ENCODE peak calls at places on chromosomes 1 and 21, in eight cellular contexts. One of them, this sample, is unnamed.

GRCh38 chr1:114956570-114956969 is 73.1 kb upstream of the TSHB start:
- DNase-seq in GM13976: no peak
- DNase-seq in HEK293T: peak; percentile 33
- DNase-seq in stimulated activated CD4-positive, alpha-beta T cell treated with anti-CD3 and anti-CD28 coated beads, Interleukin-1b, Interleukin-23, amount 100 ng/mL, for 1 hour: no peak
- DNase-seq in Calu3: peak; percentile 3
- DNase-seq in NCI-H2081: no peak
- DNase-seq in A549: no peak
- DNase-seq in stimulated activated CD8-positive, alpha-beta memory T cell treated with anti-CD3 and anti-CD28 coated beads, Interleukin-2, amount 100 ng/mL, for 48 hours: no peak
- DNase-seq in this sample: no peak

GRCh38 chr1:234111458-234112142 is 207.1 kb downstream of the SLC35F3 start:
- DNase-seq in GM13976: no peak
- DNase-seq in stimulated activated CD8-positive, alpha-beta memory T cell treated with anti-CD3 and anti-CD28 coated beads, Interleukin-2, amount 100 ng/mL, for 48 hours: no peak
- DNase-seq in Calu3: peak; percentile 68
- DNase-seq in HEK293T: peak; percentile 56
- DNase-seq in A549: peak; percentile 75
- DNase-seq in NCI-H2081: no peak
- DNase-seq in stimulated activated CD4-positive, alpha-beta T cell treated with anti-CD3 and anti-CD28 coated beads, Interleukin-1b, Interleukin-23, amount 100 ng/mL, for 1 hour: no peak
- DNase-seq in this sample: no peak

GRCh38 chr1:61053712-61054608 is 28.4 kb upstream of the NFIA start:
- DNase-seq in stimulated activated CD4-positive, alpha-beta T cell treated with anti-CD3 and anti-CD28 coated beads, Interleukin-1b, Interleukin-23, amount 100 ng/mL, for 1 hour: no peak
- DNase-seq in GM13976: no peak
- DNase-seq in NCI-H2081: no peak
- DNase-seq in A549: no peak
- DNase-seq in Calu3: no peak
- DNase-seq in stimulated activated CD8-positive, alpha-beta memory T cell treated with anti-CD3 and anti-CD28 coated beads, Interleukin-2, amount 100 ng/mL, for 48 hours: no peak
- DNase-seq in HEK293T: no peak
- DNase-seq in this sample: peak; percentile 68

GRCh38 chr1:32801096-32801713 is 16.0 kb downstream of the YARS1 start:
- DNase-seq in HEK293T: no peak
- DNase-seq in A549: no peak
- DNase-seq in Calu3: no peak
- DNase-seq in stimulated activated CD4-positive, alpha-beta T cell treated with anti-CD3 and anti-CD28 coated beads, Interleukin-1b, Interleukin-23, amount 100 ng/mL, for 1 hour: no peak
- DNase-seq in NCI-H2081: no peak
- DNase-seq in GM13976: no peak
- DNase-seq in stimulated activated CD8-positive, alpha-beta memory T cell treated with anti-CD3 and anti-CD28 coated beads, Interleukin-2, amount 100 ng/mL, for 48 hours: no peak
- DNase-seq in this sample: no peak

GRCh38 chr1:186974774-186975181 is 146.0 kb downstream of the PLA2G4A start:
- DNase-seq in NCI-H2081: no peak
- DNase-seq in GM13976: no peak
- DNase-seq in HEK293T: no peak
- DNase-seq in Calu3: no peak
- DNase-seq in stimulated activated CD8-positive, alpha-beta memory T cell treated with anti-CD3 and anti-CD28 coated beads, Interleukin-2, amount 100 ng/mL, for 48 hours: no peak
- DNase-seq in stimulated activated CD4-positive, alpha-beta T cell treated with anti-CD3 and anti-CD28 coated beads, Interleukin-1b, Interleukin-23, amount 100 ng/mL, for 1 hour: no peak
- DNase-seq in A549: peak; percentile 3
- DNase-seq in this sample: no peak

GRCh38 chr1:152457561-152457960 is 43.5 kb upstream of the CRNN start:
- DNase-seq in NCI-H2081: no peak
- DNase-seq in GM13976: no peak
- DNase-seq in stimulated activated CD4-positive, alpha-beta T cell treated with anti-CD3 and anti-CD28 coated beads, Interleukin-1b, Interleukin-23, amount 100 ng/mL, for 1 hour: no peak
- DNase-seq in HEK293T: no peak
- DNase-seq in Calu3: no peak
- DNase-seq in A549: no peak
- DNase-seq in stimulated activated CD8-positive, alpha-beta memory T cell treated with anti-CD3 and anti-CD28 coated beads, Interleukin-2, amount 100 ng/mL, for 48 hours: no peak
- DNase-seq in this sample: no peak

GRCh38 chr1:31878018-31878417 is 60.1 kb downstream of the PTP4A2 start:
- DNase-seq in stimulated activated CD4-positive, alpha-beta T cell treated with anti-CD3 and anti-CD28 coated beads, Interleukin-1b, Interleukin-23, amount 100 ng/mL, for 1 hour: no peak
- DNase-seq in Calu3: no peak
- DNase-seq in NCI-H2081: no peak
- DNase-seq in A549: no peak
- DNase-seq in GM13976: peak; percentile 35
- DNase-seq in stimulated activated CD8-positive, alpha-beta memory T cell treated with anti-CD3 and anti-CD28 coated beads, Interleukin-2, amount 100 ng/mL, for 48 hours: no peak
- DNase-seq in HEK293T: no peak
- DNase-seq in this sample: no peak

GRCh38 chr1:13469343-13469742 is 44.5 kb downstream of the LRRC38 start:
- DNase-seq in NCI-H2081: no peak
- DNase-seq in GM13976: peak; percentile 54
- DNase-seq in Calu3: no peak
- DNase-seq in A549: peak; percentile 10
- DNase-seq in stimulated activated CD4-positive, alpha-beta T cell treated with anti-CD3 and anti-CD28 coated beads, Interleukin-1b, Interleukin-23, amount 100 ng/mL, for 1 hour: no peak
- DNase-seq in HEK293T: peak; percentile 42
- DNase-seq in stimulated activated CD8-positive, alpha-beta memory T cell treated with anti-CD3 and anti-CD28 coated beads, Interleukin-2, amount 100 ng/mL, for 48 hours: no peak
- DNase-seq in this sample: no peak

GRCh38 chr1:116324411-116324810 is 48.6 kb upstream of the ATP1A1 start:
- DNase-seq in A549: no peak
- DNase-seq in GM13976: no peak
- DNase-seq in NCI-H2081: no peak
- DNase-seq in HEK293T: no peak
- DNase-seq in stimulated activated CD8-positive, alpha-beta memory T cell treated with anti-CD3 and anti-CD28 coated beads, Interleukin-2, amount 100 ng/mL, for 48 hours: no peak
- DNase-seq in stimulated activated CD4-positive, alpha-beta T cell treated with anti-CD3 and anti-CD28 coated beads, Interleukin-1b, Interleukin-23, amount 100 ng/mL, for 1 hour: no peak
- DNase-seq in Calu3: no peak
- DNase-seq in this sample: no peak

GRCh38 chr1:46517932-46518498 is 28.4 kb downstream of the DMBX1 start:
- DNase-seq in stimulated activated CD8-positive, alpha-beta memory T cell treated with anti-CD3 and anti-CD28 coated beads, Interleukin-2, amount 100 ng/mL, for 48 hours: no peak
- DNase-seq in GM13976: no peak
- DNase-seq in HEK293T: no peak
- DNase-seq in Calu3: peak; percentile 32
- DNase-seq in NCI-H2081: no peak
- DNase-seq in stimulated activated CD4-positive, alpha-beta T cell treated with anti-CD3 and anti-CD28 coated beads, Interleukin-1b, Interleukin-23, amount 100 ng/mL, for 1 hour: no peak
- DNase-seq in A549: no peak
- DNase-seq in this sample: no peak

GRCh38 chr21:45289655-45290515 is 2.2 kb upstream of the POFUT2 start:
- DNase-seq in NCI-H2081: no peak
- DNase-seq in stimulated activated CD4-positive, alpha-beta T cell treated with anti-CD3 and anti-CD28 coated beads, Interleukin-1b, Interleukin-23, amount 100 ng/mL, for 1 hour: no peak
- DNase-seq in GM13976: no peak
- DNase-seq in Calu3: no peak
- DNase-seq in A549: peak; percentile 21
- DNase-seq in stimulated activated CD8-positive, alpha-beta memory T cell treated with anti-CD3 and anti-CD28 coated beads, Interleukin-2, amount 100 ng/mL, for 48 hours: no peak
- DNase-seq in HEK293T: no peak
- DNase-seq in this sample: no peak

GRCh38 chr1:33316601-33317000 is 4.3 kb downstream of the A3GALT2 start:
- DNase-seq in A549: no peak
- DNase-seq in stimulated activated CD4-positive, alpha-beta T cell treated with anti-CD3 and anti-CD28 coated beads, Interleukin-1b, Interleukin-23, amount 100 ng/mL, for 1 hour: no peak
- DNase-seq in NCI-H2081: no peak
- DNase-seq in stimulated activated CD8-positive, alpha-beta memory T cell treated with anti-CD3 and anti-CD28 coated beads, Interleukin-2, amount 100 ng/mL, for 48 hours: no peak
- DNase-seq in Calu3: no peak
- DNase-seq in HEK293T: no peak
- DNase-seq in GM13976: no peak
- DNase-seq in this sample: no peak

GRCh38 chr1:164780863-164781262 is 221.9 kb downstream of the PBX1 start:
- DNase-seq in HEK293T: no peak
- DNase-seq in Calu3: no peak
- DNase-seq in stimulated activated CD4-positive, alpha-beta T cell treated with anti-CD3 and anti-CD28 coated beads, Interleukin-1b, Interleukin-23, amount 100 ng/mL, for 1 hour: no peak
- DNase-seq in NCI-H2081: no peak
- DNase-seq in A549: peak; percentile 34
- DNase-seq in GM13976: no peak
- DNase-seq in stimulated activated CD8-positive, alpha-beta memory T cell treated with anti-CD3 and anti-CD28 coated beads, Interleukin-2, amount 100 ng/mL, for 48 hours: no peak
- DNase-seq in this sample: peak; percentile 82

GRCh38 chr1:202023033-202023433 is 12.6 kb downstream of the ELF3 start:
- DNase-seq in stimulated activated CD4-positive, alpha-beta T cell treated with anti-CD3 and anti-CD28 coated beads, Interleukin-1b, Interleukin-23, amount 100 ng/mL, for 1 hour: no peak
- DNase-seq in HEK293T: no peak
- DNase-seq in stimulated activated CD8-positive, alpha-beta memory T cell treated with anti-CD3 and anti-CD28 coated beads, Interleukin-2, amount 100 ng/mL, for 48 hours: no peak
- DNase-seq in Calu3: peak; percentile 97
- DNase-seq in A549: no peak
- DNase-seq in GM13976: no peak
- DNase-seq in NCI-H2081: peak; percentile 73
- DNase-seq in this sample: no peak

GRCh38 chr1:234856719-234857310 is 246.8 kb upstream of the IRF2BP2 start:
- DNase-seq in stimulated activated CD4-positive, alpha-beta T cell treated with anti-CD3 and anti-CD28 coated beads, Interleukin-1b, Interleukin-23, amount 100 ng/mL, for 1 hour: no peak
- DNase-seq in GM13976: no peak
- DNase-seq in stimulated activated CD8-positive, alpha-beta memory T cell treated with anti-CD3 and anti-CD28 coated beads, Interleukin-2, amount 100 ng/mL, for 48 hours: no peak
- DNase-seq in Calu3: no peak
- DNase-seq in HEK293T: no peak
- DNase-seq in NCI-H2081: no peak
- DNase-seq in A549: no peak
- DNase-seq in this sample: peak; percentile 76

GRCh38 chr1:203556047-203556851 is 62.3 kb downstream of the OPTC start:
- DNase-seq in Calu3: no peak
- DNase-seq in A549: no peak
- DNase-seq in NCI-H2081: no peak
- DNase-seq in HEK293T: no peak
- DNase-seq in stimulated activated CD8-positive, alpha-beta memory T cell treated with anti-CD3 and anti-CD28 coated beads, Interleukin-2, amount 100 ng/mL, for 48 hours: no peak
- DNase-seq in GM13976: peak; percentile 44
- DNase-seq in stimulated activated CD4-positive, alpha-beta T cell treated with anti-CD3 and anti-CD28 coated beads, Interleukin-1b, Interleukin-23, amount 100 ng/mL, for 1 hour: no peak
- DNase-seq in this sample: peak; percentile 91

GRCh38 chr1:86913399-86913895 is 479 bp downstream of the SELENOF start:
- DNase-seq in stimulated activated CD8-positive, alpha-beta memory T cell treated with anti-CD3 and anti-CD28 coated beads, Interleukin-2, amount 100 ng/mL, for 48 hours: peak; percentile 5
- DNase-seq in GM13976: peak; percentile 45
- DNase-seq in Calu3: no peak
- DNase-seq in HEK293T: no peak
- DNase-seq in NCI-H2081: no peak
- DNase-seq in stimulated activated CD4-positive, alpha-beta T cell treated with anti-CD3 and anti-CD28 coated beads, Interleukin-1b, Interleukin-23, amount 100 ng/mL, for 1 hour: no peak
- DNase-seq in A549: no peak
- DNase-seq in this sample: no peak

GRCh38 chr21:35882791-35883240 is 177.5 kb downstream of the SETD4 start:
- DNase-seq in Calu3: no peak
- DNase-seq in stimulated activated CD8-positive, alpha-beta memory T cell treated with anti-CD3 and anti-CD28 coated beads, Interleukin-2, amount 100 ng/mL, for 48 hours: no peak
- DNase-seq in A549: no peak
- DNase-seq in GM13976: no peak
- DNase-seq in HEK293T: no peak
- DNase-seq in NCI-H2081: no peak
- DNase-seq in stimulated activated CD4-positive, alpha-beta T cell treated with anti-CD3 and anti-CD28 coated beads, Interleukin-1b, Interleukin-23, amount 100 ng/mL, for 1 hour: no peak
- DNase-seq in this sample: no peak

GRCh38 chr1:191585095-191585494 is 573.2 kb upstream of the RGS18 start:
- DNase-seq in A549: no peak
- DNase-seq in HEK293T: no peak
- DNase-seq in stimulated activated CD8-positive, alpha-beta memory T cell treated with anti-CD3 and anti-CD28 coated beads, Interleukin-2, amount 100 ng/mL, for 48 hours: no peak
- DNase-seq in NCI-H2081: no peak
- DNase-seq in GM13976: no peak
- DNase-seq in Calu3: no peak
- DNase-seq in stimulated activated CD4-positive, alpha-beta T cell treated with anti-CD3 and anti-CD28 coated beads, Interleukin-1b, Interleukin-23, amount 100 ng/mL, for 1 hour: no peak
- DNase-seq in this sample: no peak

GRCh38 chr1:153612755-153613331 is at the start of gene S100A16:
- DNase-seq in GM13976: peak; percentile 30
- DNase-seq in A549: peak; percentile 92
- DNase-seq in stimulated activated CD4-positive, alpha-beta T cell treated with anti-CD3 and anti-CD28 coated beads, Interleukin-1b, Interleukin-23, amount 100 ng/mL, for 1 hour: no peak
- DNase-seq in Calu3: peak; percentile 88
- DNase-seq in HEK293T: no peak
- DNase-seq in NCI-H2081: no peak
- DNase-seq in stimulated activated CD8-positive, alpha-beta memory T cell treated with anti-CD3 and anti-CD28 coated beads, Interleukin-2, amount 100 ng/mL, for 48 hours: no peak
- DNase-seq in this sample: peak; percentile 93

GRCh38 chr1:28078680-28079626 is 9.5 kb downstream of the EYA3 start:
- DNase-seq in Calu3: peak; percentile 36
- DNase-seq in HEK293T: no peak
- DNase-seq in GM13976: no peak
- DNase-seq in stimulated activated CD4-positive, alpha-beta T cell treated with anti-CD3 and anti-CD28 coated beads, Interleukin-1b, Interleukin-23, amount 100 ng/mL, for 1 hour: no peak
- DNase-seq in stimulated activated CD8-positive, alpha-beta memory T cell treated with anti-CD3 and anti-CD28 coated beads, Interleukin-2, amount 100 ng/mL, for 48 hours: no peak
- DNase-seq in NCI-H2081: no peak
- DNase-seq in A549: no peak
- DNase-seq in this sample: no peak

GRCh38 chr1:185431612-185432011 is 114.6 kb upstream of the IVNS1ABP start:
- DNase-seq in A549: no peak
- DNase-seq in stimulated activated CD4-positive, alpha-beta T cell treated with anti-CD3 and anti-CD28 coated beads, Interleukin-1b, Interleukin-23, amount 100 ng/mL, for 1 hour: no peak
- DNase-seq in GM13976: no peak
- DNase-seq in NCI-H2081: no peak
- DNase-seq in Calu3: no peak
- DNase-seq in stimulated activated CD8-positive, alpha-beta memory T cell treated with anti-CD3 and anti-CD28 coated beads, Interleukin-2, amount 100 ng/mL, for 48 hours: no peak
- DNase-seq in HEK293T: no peak
- DNase-seq in this sample: no peak

GRCh38 chr21:21860888-21861287 is 862.7 kb downstream of the NCAM2 start:
- DNase-seq in A549: no peak
- DNase-seq in NCI-H2081: no peak
- DNase-seq in HEK293T: no peak
- DNase-seq in stimulated activated CD4-positive, alpha-beta T cell treated with anti-CD3 and anti-CD28 coated beads, Interleukin-1b, Interleukin-23, amount 100 ng/mL, for 1 hour: no peak
- DNase-seq in Calu3: no peak
- DNase-seq in stimulated activated CD8-positive, alpha-beta memory T cell treated with anti-CD3 and anti-CD28 coated beads, Interleukin-2, amount 100 ng/mL, for 48 hours: no peak
- DNase-seq in GM13976: peak; percentile 7
- DNase-seq in this sample: no peak

GRCh38 chr21:28337319-28337718 is 655.4 kb downstream of the LTN1 start:
- DNase-seq in GM13976: no peak
- DNase-seq in stimulated activated CD8-positive, alpha-beta memory T cell treated with anti-CD3 and anti-CD28 coated beads, Interleukin-2, amount 100 ng/mL, for 48 hours: no peak
- DNase-seq in Calu3: no peak
- DNase-seq in A549: no peak
- DNase-seq in stimulated activated CD4-positive, alpha-beta T cell treated with anti-CD3 and anti-CD28 coated beads, Interleukin-1b, Interleukin-23, amount 100 ng/mL, for 1 hour: no peak
- DNase-seq in HEK293T: no peak
- DNase-seq in NCI-H2081: no peak
- DNase-seq in this sample: no peak

GRCh38 chr1:50847303-50847702 is 112.8 kb downstream of the FAF1 start:
- DNase-seq in Calu3: no peak
- DNase-seq in A549: no peak
- DNase-seq in HEK293T: no peak
- DNase-seq in GM13976: no peak
- DNase-seq in stimulated activated CD8-positive, alpha-beta memory T cell treated with anti-CD3 and anti-CD28 coated beads, Interleukin-2, amount 100 ng/mL, for 48 hours: no peak
- DNase-seq in NCI-H2081: no peak
- DNase-seq in stimulated activated CD4-positive, alpha-beta T cell treated with anti-CD3 and anti-CD28 coated beads, Interleukin-1b, Interleukin-23, amount 100 ng/mL, for 1 hour: no peak
- DNase-seq in this sample: no peak

GRCh38 chr1:248897412-248898337 is 8.4 kb upstream of the PGBD2 start:
- DNase-seq in stimulated activated CD8-positive, alpha-beta memory T cell treated with anti-CD3 and anti-CD28 coated beads, Interleukin-2, amount 100 ng/mL, for 48 hours: no peak
- DNase-seq in NCI-H2081: no peak
- DNase-seq in A549: no peak
- DNase-seq in GM13976: no peak
- DNase-seq in Calu3: no peak
- DNase-seq in HEK293T: no peak
- DNase-seq in stimulated activated CD4-positive, alpha-beta T cell treated with anti-CD3 and anti-CD28 coated beads, Interleukin-1b, Interleukin-23, amount 100 ng/mL, for 1 hour: no peak
- DNase-seq in this sample: no peak

GRCh38 chr21:45580181-45580575 is 37.9 kb upstream of the SLC19A1 start:
- DNase-seq in stimulated activated CD4-positive, alpha-beta T cell treated with anti-CD3 and anti-CD28 coated beads, Interleukin-1b, Interleukin-23, amount 100 ng/mL, for 1 hour: no peak
- DNase-seq in HEK293T: no peak
- DNase-seq in GM13976: no peak
- DNase-seq in NCI-H2081: no peak
- DNase-seq in Calu3: no peak
- DNase-seq in A549: no peak
- DNase-seq in stimulated activated CD8-positive, alpha-beta memory T cell treated with anti-CD3 and anti-CD28 coated beads, Interleukin-2, amount 100 ng/mL, for 48 hours: no peak
- DNase-seq in this sample: no peak

GRCh38 chr1:109109906-109110305 is 4.0 kb upstream of the ELAPOR1 start:
- DNase-seq in stimulated activated CD8-positive, alpha-beta memory T cell treated with anti-CD3 and anti-CD28 coated beads, Interleukin-2, amount 100 ng/mL, for 48 hours: no peak
- DNase-seq in GM13976: no peak
- DNase-seq in Calu3: no peak
- DNase-seq in A549: no peak
- DNase-seq in stimulated activated CD4-positive, alpha-beta T cell treated with anti-CD3 and anti-CD28 coated beads, Interleukin-1b, Interleukin-23, amount 100 ng/mL, for 1 hour: no peak
- DNase-seq in HEK293T: no peak
- DNase-seq in NCI-H2081: no peak
- DNase-seq in this sample: no peak

GRCh38 chr1:218463194-218464156 is 118.3 kb downstream of the TGFB2 start:
- DNase-seq in NCI-H2081: no peak
- DNase-seq in stimulated activated CD8-positive, alpha-beta memory T cell treated with anti-CD3 and anti-CD28 coated beads, Interleukin-2, amount 100 ng/mL, for 48 hours: no peak
- DNase-seq in stimulated activated CD4-positive, alpha-beta T cell treated with anti-CD3 and anti-CD28 coated beads, Interleukin-1b, Interleukin-23, amount 100 ng/mL, for 1 hour: no peak
- DNase-seq in Calu3: no peak
- DNase-seq in GM13976: no peak
- DNase-seq in HEK293T: no peak
- DNase-seq in A549: no peak
- DNase-seq in this sample: peak; percentile 81

GRCh38 chr1:14539953-14540563 is 58.4 kb upstream of the KAZN start:
- DNase-seq in HEK293T: peak; percentile 22
- DNase-seq in GM13976: no peak
- DNase-seq in Calu3: no peak
- DNase-seq in stimulated activated CD4-positive, alpha-beta T cell treated with anti-CD3 and anti-CD28 coated beads, Interleukin-1b, Interleukin-23, amount 100 ng/mL, for 1 hour: no peak
- DNase-seq in NCI-H2081: no peak
- DNase-seq in A549: no peak
- DNase-seq in stimulated activated CD8-positive, alpha-beta memory T cell treated with anti-CD3 and anti-CD28 coated beads, Interleukin-2, amount 100 ng/mL, for 48 hours: no peak
- DNase-seq in this sample: no peak

GRCh38 chr1:236315518-236315917 is 33.8 kb upstream of the ERO1B start:
- DNase-seq in NCI-H2081: no peak
- DNase-seq in stimulated activated CD4-positive, alpha-beta T cell treated with anti-CD3 and anti-CD28 coated beads, Interleukin-1b, Interleukin-23, amount 100 ng/mL, for 1 hour: no peak
- DNase-seq in A549: no peak
- DNase-seq in stimulated activated CD8-positive, alpha-beta memory T cell treated with anti-CD3 and anti-CD28 coated beads, Interleukin-2, amount 100 ng/mL, for 48 hours: no peak
- DNase-seq in GM13976: no peak
- DNase-seq in HEK293T: no peak
- DNase-seq in Calu3: no peak
- DNase-seq in this sample: no peak

This sample was measured in sigmoid colon.